ENCODE peak calls at places on chromosomes 7 and 10, in seven cellular contexts. Y is EH; H is neural progenitor cell; X is endothelial cell; A is CD8-positive, alpha-beta T cell; J is mammary epithelial cell; Z is activated T-helper 1 cell treated with Interleukin-2 at 50 U/mL for 16 hours. B is an unnamed sample.

GRCh38 chr7:127751062-127751722 is 99.2 kb downstream of the SND1 start:
- DNase-seq in H (peak; percentile 62), Y (peak; percentile 74), Z (no peak), A (no peak), J (peak; percentile 46), X (no peak), B (no peak)

GRCh38 chr7:17661982-17662585 is 278.2 kb downstream of the SNX13 start:
- DNase-seq in H (no peak), Y (peak; percentile 47), Z (no peak), X (no peak), A (no peak), J (peak; percentile 92), B (no peak)

GRCh38 chr10:102729090-102730026 is 14.4 kb upstream of the WBP1L start:
- DNase-seq in A (peak; percentile 37), J (peak; percentile 57), Y (peak; percentile 82), X (peak; percentile 91), H (peak; percentile 89), Z (peak; percentile 17), B (peak; percentile 88)

GRCh38 chr10:107687702-107688101 is 523.2 kb upstream of the SORCS1 start:
- DNase-seq in J (peak; percentile 76), A (no peak), Z (no peak), Y (peak; percentile 3), X (no peak), H (no peak), B (no peak)

GRCh38 chr7:107773027-107773426 is 29.1 kb downstream of the CBLL1 start:
- DNase-seq in J (no peak), X (no peak), Y (no peak), A (no peak), Z (no peak), H (no peak), B (no peak)

GRCh38 chr7:105097619-105098018 is 83.6 kb downstream of the KMT2E start:
- DNase-seq in Z (no peak), X (no peak), H (no peak), A (no peak), J (no peak), Y (peak; percentile 95), B (no peak)

GRCh38 chr10:110212119-110213006 is 5.0 kb downstream of the MXI1 start:
- DNase-seq in H (no peak), Y (no peak), Z (peak; percentile 28), A (peak; percentile 22), J (no peak), X (no peak), B (peak; percentile 80)

GRCh38 chr7:19772858-19773337 is 519 bp downstream of the TMEM196 start:
- DNase-seq in J (peak; percentile 41), Y (peak; percentile 1), X (peak; percentile 65), H (peak; percentile 83), Z (no peak), A (no peak), B (no peak)

GRCh38 chr7:132065193-132065972 is 509.0 kb upstream of the PODXL start:
- DNase-seq in Z (no peak), A (no peak), J (peak; percentile 91), Y (peak; percentile 99), X (no peak), H (no peak), B (peak; percentile 30)

GRCh38 chr10:46263831-46264268 is 22.9 kb upstream of the ANTXRL start:
- DNase-seq in J (no peak), H (no peak), X (no peak), Y (no peak), A (no peak), Z (no peak), B (no peak)

GRCh38 chr10:98463022-98463421 is 16.3 kb upstream of the HPS1 start:
- DNase-seq in X (no peak), A (no peak), J (no peak), Z (no peak), Y (no peak), H (no peak), B (no peak)

GRCh38 chr7:137717811-137718271 is 128.9 kb downstream of the DGKI start:
- DNase-seq in Y (peak; percentile 11), A (no peak), X (no peak), Z (no peak), H (peak; percentile 75), J (no peak), B (no peak)

GRCh38 chr10:121131426-121132277 is 280.5 kb downstream of the WDR11 start:
- DNase-seq in X (no peak), H (no peak), Z (no peak), J (no peak), Y (no peak), A (no peak), B (no peak)

GRCh38 chr7:124765401-124766352 is at the start of gene GPR37:
- DNase-seq in Y (peak; percentile 56), Z (no peak), X (peak; percentile 66), J (peak; percentile 83), H (peak; percentile 84), A (no peak), B (peak; percentile 59)

GRCh38 chr10:17009228-17009700 is 120.3 kb downstream of the CUBN start:
- DNase-seq in Y (peak; percentile 89), J (peak; percentile 56), Z (no peak), X (no peak), A (no peak), H (no peak), B (no peak)

GRCh38 chr10:44946201-44946600 is 13.4 kb upstream of the RASSF4 start:
- DNase-seq in H (no peak), X (no peak), Y (peak; percentile 40), A (no peak), J (no peak), Z (no peak), B (no peak)

GRCh38 chr7:44912775-44913347 is 27.5 kb upstream of the PURB start:
- DNase-seq in Z (no peak), X (no peak), Y (peak; percentile 10), A (no peak), J (peak; percentile 13), H (no peak), B (no peak)

GRCh38 chr10:72332423-72333110 is 22.2 kb downstream of the DNAJB12 start:
- DNase-seq in Z (no peak), Y (no peak), H (no peak), J (no peak), X (no peak), A (no peak), B (no peak)

GRCh38 chr10:12628964-12629766 is 279.8 kb downstream of the CAMK1D start:
- DNase-seq in A (no peak), X (no peak), Z (no peak), Y (no peak), H (peak; percentile 88), J (no peak), B (peak; percentile 51)

GRCh38 chr10:38112159-38112558 is 18.0 kb downstream of the ZNF37A start:
- DNase-seq in Z (no peak), H (no peak), J (no peak), Y (peak; percentile 8), A (no peak), X (no peak), B (no peak)

GRCh38 chr7:1848911-1849311 is 178.8 kb downstream of the ELFN1 start:
- DNase-seq in J (no peak), H (no peak), A (no peak), X (no peak), Y (no peak), Z (no peak), B (no peak)

GRCh38 chr7:23334482-23335056 is 35.4 kb downstream of the MALSU1 start:
- DNase-seq in J (peak; percentile 97), A (no peak), X (no peak), Y (peak; percentile 99), Z (no peak), H (no peak), B (no peak)

GRCh38 chr10:34184901-34185386 is 630.2 kb downstream of the PARD3 start:
- DNase-seq in H (no peak), J (no peak), X (no peak), Y (peak; percentile 34), Z (no peak), A (no peak), B (no peak)

GRCh38 chr7:50631639-50632038 is 66.4 kb upstream of the DDC start:
- DNase-seq in Z (no peak), A (no peak), J (no peak), Y (no peak), X (no peak), H (no peak), B (no peak)

GRCh38 chr7:121016976-121017375 is 28.5 kb downstream of the CPED1 start:
- DNase-seq in Y (peak; percentile 85), Z (no peak), J (no peak), X (no peak), A (no peak), H (no peak), B (no peak)

GRCh38 chr7:129644634-129645230 is 33.2 kb downstream of the NRF1 start:
- DNase-seq in A (no peak), Y (peak; percentile 64), X (peak; percentile 7), H (peak; percentile 15), J (peak; percentile 35), Z (no peak), B (no peak)

GRCh38 chr7:107345898-107346297 is 124.0 kb upstream of the GPR22 start:
- DNase-seq in Z (no peak), H (no peak), X (no peak), J (no peak), Y (no peak), A (no peak), B (no peak)

GRCh38 chr10:109866168-109866994 is 56.9 kb downstream of the XPNPEP1 start:
- DNase-seq in A (no peak), Z (no peak), H (peak; percentile 60), J (no peak), X (peak; percentile 28), Y (peak; percentile 23), B (no peak)

B was measured in transverse colon.